ENCODE peak calls at places on chromosomes 12 and 14, in nine cellular contexts. Z is OCI-LY7, C is sigmoid colon, A is caudate nucleus, H is mammary epithelial cell, O is brain microvascular endothelial cell, Q is substantia nigra, V is left ventricle myocardium inferior, N is spleen. J is an unnamed sample.

GRCh38 chr12:28237423-28237822 is 47.2 kb downstream of the CCDC91 start:
- DNase-seq in Z (no peak), C (no peak), A (no peak), H (no peak), O (no peak), Q (no peak), V (no peak), N (no peak), J (no peak)

GRCh38 chr12:7937867-7938506 is 2.0 kb upstream of the SLC2A3 start:
- DNase-seq in Z (no peak), C (no peak), A (no peak), H (no peak), O (no peak), Q (no peak), V (no peak), N (no peak), J (no peak)

GRCh38 chr12:92332552-92332951 is 186.9 kb upstream of the BTG1 start:
- DNase-seq in Z (no peak), C (no peak), A (no peak), H (no peak), O (no peak), Q (no peak), V (no peak), N (no peak), J (no peak)

GRCh38 chr12:130303781-130304180 is 33.9 kb upstream of the PIWIL1 start:
- DNase-seq in Z (no peak), C (no peak), A (no peak), H (no peak), O (no peak), Q (no peak), V (no peak), N (no peak), J (no peak)

GRCh38 chr14:73610692-73611091 is 1.6 kb upstream of the ACOT6 start:
- DNase-seq in Z (no peak), C (no peak), A (no peak), H (no peak), O (no peak), Q (peak; percentile 45), V (no peak), N (no peak), J (no peak)

GRCh38 chr12:124392991-124393790 is 98.3 kb downstream of the RFLNA start:
- DNase-seq in Z (no peak), C (peak; percentile 96), A (peak; percentile 69), H (no peak), O (peak; percentile 35), Q (peak; percentile 87), V (peak; percentile 94), N (peak; percentile 85), J (no peak)

GRCh38 chr12:115166698-115167315 is 482.8 kb upstream of the TBX3 start:
- DNase-seq in Z (no peak), C (no peak), A (no peak), H (no peak), O (peak; percentile 22), Q (no peak), V (no peak), N (no peak), J (no peak)

GRCh38 chr12:662541-663292 is 528 bp downstream of the NINJ2 start:
- DNase-seq in Z (no peak), C (no peak), A (no peak), H (no peak), O (no peak), Q (peak; percentile 40), V (no peak), N (no peak), J (no peak)

GRCh38 chr14:51604078-51604477 is 47.6 kb upstream of the FRMD6 start:
- DNase-seq in Z (no peak), C (no peak), A (no peak), H (peak; percentile 77), O (peak; percentile 91), Q (no peak), V (no peak), N (no peak), J (no peak)

GRCh38 chr12:29207120-29207519 is 58.0 kb downstream of the FAR2 start:
- DNase-seq in Z (no peak), C (no peak), A (no peak), H (no peak), O (peak; percentile 76), Q (no peak), V (no peak), N (no peak), J (no peak)

GRCh38 chr14:85165091-85165490 is 364.9 kb upstream of the FLRT2 start:
- DNase-seq in Z (no peak), C (no peak), A (no peak), H (no peak), O (no peak), Q (no peak), V (no peak), N (no peak), J (no peak)

GRCh38 chr14:93973607-93974006 is 2.8 kb downstream of the ASB2 start:
- DNase-seq in Z (no peak), C (no peak), A (no peak), H (no peak), O (no peak), Q (no peak), V (no peak), N (peak; percentile 74), J (no peak)

GRCh38 chr14:93970967-93971634 is 5.3 kb downstream of the ASB2 start:
- DNase-seq in Z (peak; percentile 61), C (no peak), A (no peak), H (no peak), O (no peak), Q (no peak), V (no peak), N (peak; percentile 89), J (no peak)

GRCh38 chr14:93972618-93973205 is 3.7 kb downstream of the ASB2 start:
- DNase-seq in Z (no peak), C (no peak), A (no peak), H (no peak), O (no peak), Q (no peak), V (no peak), N (no peak), J (no peak)

GRCh38 chr14:93970589-93970966 is 5.8 kb downstream of the ASB2 start:
- DNase-seq in Z (peak; percentile 76), C (no peak), A (no peak), H (peak; percentile 42), O (no peak), Q (no peak), V (no peak), N (peak; percentile 91), J (no peak)

GRCh38 chr14:93971635-93972027 is 4.7 kb downstream of the ASB2 start:
- DNase-seq in Z (peak; percentile 36), C (no peak), A (no peak), H (no peak), O (no peak), Q (no peak), V (no peak), N (no peak), J (no peak)
- H3K27ac ChIP-seq in Z (peak overlapping the region; percentile 57), C (peak overlapping the region; percentile 87), A (no peak overlapping the region), H (no peak overlapping the region), O (no peak overlapping the region), Q (no peak overlapping the region), V (peak overlapping the region; percentile 89), N (peak overlapping the region; percentile 72), J (no peak overlapping the region)

DNA sequence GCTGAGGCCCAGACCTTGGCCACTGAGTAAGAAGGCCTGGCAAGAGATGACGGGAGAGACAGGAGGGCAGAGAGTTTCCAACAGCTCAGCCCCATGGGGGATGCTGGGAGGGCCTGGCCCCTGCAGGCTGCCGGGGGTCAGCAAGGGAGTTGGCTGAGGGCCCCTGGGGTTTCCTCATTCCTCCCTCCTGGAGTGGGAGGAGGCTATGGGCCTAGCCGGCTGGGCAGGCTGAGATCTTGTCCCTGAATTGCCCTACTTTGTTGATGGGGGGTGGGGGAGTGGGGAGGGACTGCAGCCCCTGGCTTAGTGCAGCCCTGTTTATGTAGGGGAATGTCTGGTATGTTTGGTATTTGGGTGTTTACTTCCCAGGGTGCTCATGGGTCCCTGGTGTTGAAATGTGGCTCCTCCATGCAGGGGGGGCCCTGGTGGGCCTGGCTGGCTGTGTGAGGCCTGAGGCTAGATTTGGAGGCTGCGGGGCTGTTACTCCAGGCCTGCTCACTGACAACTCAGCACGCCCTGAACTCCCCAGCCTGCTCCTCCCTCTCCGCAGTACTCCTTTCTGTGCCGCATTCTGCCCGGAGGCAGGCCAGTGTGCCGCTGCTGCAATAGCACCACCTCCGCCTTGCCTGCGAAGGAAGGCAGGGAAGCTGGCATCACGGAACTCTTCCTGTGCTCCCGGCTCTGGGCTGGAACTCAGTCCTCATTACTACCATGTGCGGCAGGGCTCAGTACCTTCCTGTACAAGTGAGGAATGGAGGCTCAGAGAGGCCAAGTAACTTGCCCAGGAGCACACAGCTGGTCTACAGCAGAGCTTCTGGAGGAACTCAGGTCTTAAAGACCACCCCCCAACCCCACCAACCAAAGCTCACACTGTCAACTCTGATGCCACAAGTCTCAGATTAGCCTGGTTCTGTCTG is 25.3 kb downstream of the JDP2 start:
- DNase-seq in Z (no peak), C (peak; percentile 92), A (no peak), H (peak; percentile 83), O (peak; percentile 62), Q (no peak), V (peak; percentile 64), N (peak; percentile 83), J (peak; percentile 74)
- H3K27ac ChIP-seq in Z (peak overlapping the region; percentile 57), C (peak overlapping the region; percentile 84), A (peak overlapping the region; percentile 22), H (peak overlapping the region; percentile 31), O (peak overlapping the region; percentile 63), Q (no peak overlapping the region), V (peak overlapping the region; percentile 85), N (peak overlapping the region; percentile 83), J (peak overlapping the region; percentile 54)

DNA sequence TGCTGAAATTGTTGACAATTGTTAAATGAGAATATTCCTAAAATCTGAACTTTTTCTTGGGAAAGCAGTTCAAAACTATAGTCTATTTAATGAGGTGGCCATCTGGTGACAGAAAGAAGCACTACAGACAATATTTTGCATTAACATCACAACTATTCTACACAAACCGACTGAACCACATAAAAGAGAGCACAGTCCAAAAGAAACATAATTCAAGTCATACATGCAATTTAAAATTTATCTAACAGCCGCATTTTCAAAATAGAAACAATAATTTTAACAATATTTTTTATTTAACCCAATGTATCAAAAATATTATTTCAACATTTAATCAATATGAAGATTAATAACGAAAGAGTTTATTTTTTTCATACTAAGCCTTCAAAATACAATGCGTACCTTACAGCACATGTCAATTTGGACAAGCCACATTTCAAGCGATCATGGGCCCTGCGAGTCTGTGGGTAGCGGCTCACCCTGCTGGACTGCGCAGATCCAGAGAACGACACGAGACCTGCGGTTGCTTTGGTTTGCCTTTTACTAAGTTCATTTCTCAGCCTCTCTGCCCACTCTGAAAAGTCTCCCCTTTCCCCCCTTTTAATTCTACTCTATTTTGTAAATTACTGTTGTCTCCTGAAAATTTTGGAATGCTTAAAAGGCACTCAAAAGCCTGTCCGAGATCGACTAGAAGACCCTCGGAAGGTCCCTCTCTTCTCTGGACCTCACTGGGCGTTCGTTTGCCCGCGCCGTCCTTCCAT is 941 bp upstream of the LRRC9 start:
- DNase-seq in Z (peak; percentile 10), C (no peak), A (no peak), H (no peak), O (peak; percentile 36), Q (peak; percentile 7), V (no peak), N (no peak), J (no peak)
- H3K27ac ChIP-seq in Z (no peak overlapping the region), C (no peak overlapping the region), A (peak overlapping the region; percentile 55), H (no peak overlapping the region), O (no peak overlapping the region), Q (no peak overlapping the region), V (no peak overlapping the region), N (no peak overlapping the region), J (no peak overlapping the region)

DNA sequence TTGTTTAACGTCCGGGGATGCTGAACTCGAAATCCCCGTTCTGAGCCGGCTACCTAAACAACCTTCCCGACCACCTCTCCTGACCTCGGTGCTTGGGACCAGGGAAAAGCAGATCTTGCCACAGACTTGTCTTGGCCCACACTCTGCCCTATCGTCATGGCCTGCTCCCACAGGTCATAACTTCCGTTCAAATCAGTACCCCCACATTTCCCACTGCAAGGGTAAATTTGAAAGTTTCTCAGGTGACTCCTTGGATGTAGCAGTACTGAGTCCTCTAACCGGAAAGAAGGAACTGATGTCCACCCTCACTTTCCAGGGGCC is 612 bp upstream of the RBM23 start:
- DNase-seq in Z (no peak), C (no peak), A (no peak), H (no peak), O (no peak), Q (peak; percentile 33), V (no peak), N (no peak), J (no peak)
- H3K27ac ChIP-seq in Z (peak overlapping the region; percentile 78), C (peak overlapping the region; percentile 92), A (peak overlapping the region; percentile 100), H (peak overlapping the region; percentile 69), O (peak overlapping the region; percentile 56), Q (peak overlapping the region; percentile 97), V (peak overlapping the region; percentile 95), N (peak overlapping the region; percentile 100), J (peak overlapping the region; percentile 83)